ENCODE peak calls at places on chromosome 7, in seven cellular contexts. N is astrocyte of the cerebellum, B is brain microvascular endothelial cell, X is thoracic aorta, A is spleen, F is left lung, S is kidney epithelial cell. R is an unnamed sample.

GRCh38 chr7:105268056-105268455 is 120.7 kb downstream of the SRPK2 start:
- DNase-seq in N (peak), B (peak), X (no peak), A (no peak), F (no peak), S (peak), R (peak)

GRCh38 chr7:117200786-117201185 is 122.1 kb downstream of the WNT2 start:
- DNase-seq in N (no peak), B (no peak), X (no peak), A (no peak), F (no peak), S (no peak), R (no peak)

GRCh38 chr7:31077484-31078362 is 25.6 kb downstream of the ADCYAP1R1 start:
- DNase-seq in N (no peak), B (no peak), X (no peak), A (no peak), F (no peak), S (no peak), R (no peak)

GRCh38 chr7:158559356-158559755 is 28.3 kb downstream of the PTPRN2 start:
- DNase-seq in N (no peak), B (no peak), X (no peak), A (no peak), F (no peak), S (no peak), R (no peak)

GRCh38 chr7:55366461-55367138 is 1.5 kb downstream of the LANCL2 start:
- DNase-seq in N (no peak), B (no peak), X (no peak), A (no peak), F (no peak), S (no peak), R (peak)

GRCh38 chr7:12951397-12951801 is 264.0 kb downstream of the ARL4A start:
- DNase-seq in N (peak), B (peak), X (no peak), A (no peak), F (no peak), S (peak), R (peak)

GRCh38 chr7:13198741-13199140 is 511.3 kb downstream of the ARL4A start:
- DNase-seq in N (no peak), B (no peak), X (no peak), A (no peak), F (no peak), S (no peak), R (peak)

GRCh38 chr7:46695045-46695708 is 774.1 kb upstream of the IGFBP3 start:
- DNase-seq in N (no peak), B (no peak), X (no peak), A (no peak), F (no peak), S (no peak), R (no peak)

GRCh38 chr7:137492889-137493288 is 149.4 kb upstream of the PTN start:
- DNase-seq in N (no peak), B (no peak), X (no peak), A (no peak), F (no peak), S (no peak), R (no peak)

GRCh38 chr7:122572706-122573105 is 126.2 kb downstream of the RNF133 start:
- DNase-seq in N (no peak), B (no peak), X (no peak), A (no peak), F (no peak), S (no peak), R (no peak)

GRCh38 chr7:74480861-74481417 is 27.2 kb downstream of the GTF2IRD1 start:
- DNase-seq in N (no peak), B (peak), X (no peak), A (peak), F (peak), S (no peak), R (peak)

GRCh38 chr7:113321201-113321600 is 202.8 kb upstream of the SMIM30 start:
- DNase-seq in N (no peak), B (peak), X (no peak), A (no peak), F (no peak), S (no peak), R (peak)

GRCh38 chr7:158814637-158815036 is 14.7 kb downstream of the ESYT2 start:
- DNase-seq in N (no peak), B (no peak), X (no peak), A (no peak), F (no peak), S (no peak), R (no peak)

GRCh38 chr7:56105508-56105907 is 768 bp downstream of the CHCHD2 start:
- DNase-seq in N (peak), B (peak), X (no peak), A (peak), F (no peak), S (peak), R (peak)

GRCh38 chr7:111438369-111439289 is 123.7 kb downstream of the IMMP2L start:
- DNase-seq in N (peak), B (peak), X (no peak), A (no peak), F (no peak), S (peak), R (peak)

GRCh38 chr7:24812313-24812945 is 55.2 kb upstream of the GSDME start:
- DNase-seq in N (no peak), B (no peak), X (no peak), A (peak), F (no peak), S (no peak), R (peak)

GRCh38 chr7:130880668-130881067 is 146.7 kb upstream of the KLF14 start:
- DNase-seq in N (no peak), B (no peak), X (no peak), A (no peak), F (no peak), S (no peak), R (no peak)

GRCh38 chr7:106425017-106425719 is 140.4 kb upstream of the NAMPT start:
- DNase-seq in N (peak), B (peak), X (peak), A (no peak), F (peak), S (peak), R (peak)

GRCh38 chr7:17131060-17131345 is 167.4 kb upstream of the AHR start:
- DNase-seq in N (no peak), B (no peak), X (no peak), A (no peak), F (no peak), S (no peak), R (no peak)

GRCh38 chr7:72538856-72539255 is 126.7 kb upstream of the CALN1 start:
- DNase-seq in N (no peak), B (no peak), X (no peak), A (no peak), F (no peak), S (no peak), R (no peak)

GRCh38 chr7:20432071-20432470 is 101.4 kb downstream of the ITGB8 start:
- DNase-seq in N (no peak), B (no peak), X (no peak), A (no peak), F (no peak), S (no peak), R (no peak)

DNA sequence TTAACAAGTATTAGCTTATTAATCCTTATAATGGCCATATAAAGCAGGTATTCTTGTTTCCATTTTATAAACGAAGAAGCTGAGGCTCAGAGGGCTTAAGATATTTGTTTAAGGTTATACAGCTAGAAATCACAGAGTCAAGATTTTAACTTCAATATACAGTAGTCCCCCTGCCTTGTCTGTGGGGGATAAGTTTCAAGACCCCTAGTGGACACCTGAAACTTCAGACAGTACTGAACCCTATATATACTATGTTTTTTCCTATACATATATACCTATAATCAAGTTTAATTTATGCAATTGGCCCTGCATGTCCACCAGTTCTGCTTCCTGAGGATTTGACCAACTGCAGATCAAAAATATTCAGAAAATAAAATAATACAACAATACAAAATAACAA is 44.4 kb upstream of the STRIP2 start:
- DNase-seq in N (no peak), B (no peak), X (no peak), A (no peak), F (no peak), S (no peak), R (no peak)
- TF ChIP-seq CTCF in N (no peak), B (peak), X (no peak), A (no peak), F (no peak), S (no peak), R (no peak)

GRCh38 chr7:37320140-37320839 is 128.4 kb downstream of the ELMO1 start:
- DNase-seq in N (no peak), B (no peak), X (no peak), A (no peak), F (no peak), S (no peak), R (no peak)

GRCh38 chr7:37315752-37316711 is 132.6 kb downstream of the ELMO1 start:
- DNase-seq in N (no peak), B (no peak), X (no peak), A (no peak), F (no peak), S (no peak), R (no peak)

GRCh38 chr7:37322831-37323230 is 125.8 kb downstream of the ELMO1 start:
- DNase-seq in N (no peak), B (no peak), X (no peak), A (no peak), F (no peak), S (no peak), R (no peak)

GRCh38 chr7:37320840-37321468 is 127.7 kb downstream of the ELMO1 start:
- DNase-seq in N (no peak), B (no peak), X (no peak), A (no peak), F (no peak), S (no peak), R (peak)

GRCh38 chr7:37318541-37318940 is 130.1 kb downstream of the ELMO1 start:
- DNase-seq in N (no peak), B (no peak), X (no peak), A (no peak), F (no peak), S (no peak), R (no peak)
- H3K4me3 ChIP-seq in N (no peak), B (no peak), X (no peak), A (no peak), F (no peak), S (no peak), R (no peak)

GRCh38 chr7:75905785-75906604 is 9.0 kb upstream of the POR start:
- DNase-seq in N (no peak), B (peak), X (peak), A (peak), F (peak), S (peak), R (peak)
- TF ChIP-seq CTCF in N (no peak), B (no peak), X (no peak), A (no peak), F (no peak), S (no peak), R (no peak)

GRCh38 chr7:92292981-92293380 is 47.2 kb downstream of the ANKIB1 start:
- DNase-seq in N (no peak), B (no peak), X (no peak), A (no peak), F (no peak), S (no peak), R (no peak)

GRCh38 chr7:92296235-92296634 is 50.5 kb downstream of the ANKIB1 start:
- DNase-seq in N (no peak), B (no peak), X (no peak), A (no peak), F (no peak), S (no peak), R (no peak)

GRCh38 chr7:92295391-92295790 is 49.6 kb downstream of the ANKIB1 start:
- DNase-seq in N (no peak), B (no peak), X (no peak), A (no peak), F (no peak), S (no peak), R (no peak)

GRCh38 chr7:92296898-92297435 is 51.2 kb downstream of the ANKIB1 start:
- DNase-seq in N (no peak), B (no peak), X (no peak), A (no peak), F (no peak), S (no peak), R (no peak)

DNA sequence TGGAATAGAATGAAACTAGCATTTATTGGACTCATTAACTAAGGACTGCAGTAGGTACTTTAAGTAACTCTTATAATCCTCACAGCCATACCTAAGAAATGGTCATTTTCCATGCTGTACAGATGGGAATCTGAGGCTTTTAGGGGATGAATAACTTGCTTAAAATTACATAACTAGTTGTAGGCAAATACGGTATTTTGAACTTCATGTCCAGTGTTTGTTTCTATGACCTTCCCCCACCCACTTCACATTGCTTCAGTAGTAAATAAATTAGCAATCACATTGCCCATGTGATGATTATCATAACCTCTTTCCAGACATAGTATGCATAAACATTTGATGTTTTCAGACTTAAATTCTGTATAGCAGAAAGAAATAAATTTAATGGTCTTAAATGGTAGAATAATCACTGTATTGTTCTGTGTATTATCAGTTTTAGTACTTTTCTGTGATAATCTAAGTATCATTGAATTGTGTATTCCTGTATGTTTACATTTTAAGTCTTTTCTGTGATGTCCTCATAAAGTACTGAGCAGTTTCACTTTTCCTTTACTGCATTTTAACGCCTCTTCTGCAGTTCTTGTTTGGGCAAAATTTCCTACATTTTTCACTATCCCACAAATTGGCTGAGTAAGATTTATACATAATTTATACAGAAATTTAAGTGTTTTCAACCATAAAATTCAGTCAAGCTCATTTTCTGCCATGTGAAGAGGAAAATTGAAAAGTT is 48.3 kb downstream of the ANKIB1 start:
- DNase-seq in N (no peak), B (no peak), X (no peak), A (no peak), F (no peak), S (no peak), R (no peak)
- H3K4me3 ChIP-seq in N (no peak), B (no peak), X (peak), A (no peak), F (no peak), S (no peak), R (no peak)

DNA sequence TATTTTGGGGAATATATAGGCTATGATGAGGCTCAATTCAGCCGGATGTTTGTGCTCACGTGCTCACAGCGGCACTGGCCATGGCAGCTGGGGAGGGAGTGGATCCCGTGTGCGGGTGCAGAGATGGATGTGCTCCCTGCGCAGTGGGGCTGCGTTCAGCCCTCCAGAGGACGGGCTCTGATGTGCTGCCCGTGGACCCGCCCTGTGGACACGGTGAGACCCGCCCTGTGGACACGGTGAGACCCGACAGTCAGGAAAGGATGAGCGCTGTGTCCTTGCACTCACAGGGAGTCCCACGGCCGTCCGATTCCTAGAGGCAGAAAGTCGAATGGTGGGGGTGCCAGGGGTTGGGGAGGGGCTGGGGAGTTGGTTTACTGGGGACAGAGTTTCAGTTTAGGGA is 89.0 kb downstream of the DNAJB6 start:
- DNase-seq in N (no peak), B (no peak), X (no peak), A (peak), F (no peak), S (no peak), R (no peak)
- TF ChIP-seq CTCF in N (no peak), B (no peak), X (no peak), A (no peak), F (no peak), S (no peak), R (no peak)

GRCh38 chr7:291302-292092 is 1.5 kb downstream of the FOXL3 start:
- DNase-seq in N (no peak), B (no peak), X (no peak), A (peak), F (no peak), S (peak), R (no peak)
- H3K4me3 ChIP-seq in N (no peak), B (no peak), X (no peak), A (no peak), F (no peak), S (no peak), R (no peak)

GRCh38 chr7:99996755-99997544 is 18.4 kb upstream of the ZKSCAN1 start:
- DNase-seq in N (no peak), B (no peak), X (no peak), A (peak), F (no peak), S (no peak), R (no peak)
- TF ChIP-seq CTCF in N (no peak), B (no peak), X (no peak), A (no peak), F (no peak), S (no peak), R (no peak)

GRCh38 chr7:81211204-81211603 is 292.4 kb upstream of the SEMA3C start:
- DNase-seq in N (no peak), B (no peak), X (no peak), A (no peak), F (no peak), S (no peak), R (no peak)

GRCh38 chr7:81201188-81201587 is 282.3 kb upstream of the SEMA3C start:
- DNase-seq in N (no peak), B (no peak), X (no peak), A (no peak), F (no peak), S (no peak), R (no peak)

GRCh38 chr7:81210092-81211064 is 291.5 kb upstream of the SEMA3C start:
- DNase-seq in N (no peak), B (peak), X (no peak), A (no peak), F (no peak), S (no peak), R (peak)

GRCh38 chr7:81209059-81209458 is 290.2 kb upstream of the SEMA3C start:
- DNase-seq in N (no peak), B (no peak), X (no peak), A (no peak), F (no peak), S (no peak), R (peak)

GRCh38 chr7:81206217-81206616 is 287.4 kb upstream of the SEMA3C start:
- DNase-seq in N (no peak), B (no peak), X (no peak), A (no peak), F (no peak), S (no peak), R (no peak)
- H3K4me3 ChIP-seq in N (no peak), B (no peak), X (no peak), A (no peak), F (no peak), S (no peak), R (no peak)

GRCh38 chr7:5477126-5477525 is 53.5 kb upstream of the TNRC18 start:
- DNase-seq in N (no peak), B (no peak), X (no peak), A (no peak), F (no peak), S (no peak), R (no peak)

GRCh38 chr7:5476001-5476400 is 52.4 kb upstream of the TNRC18 start:
- DNase-seq in N (no peak), B (no peak), X (no peak), A (no peak), F (no peak), S (no peak), R (no peak)

GRCh38 chr7:5479133-5479745 is 55.6 kb upstream of the TNRC18 start:
- DNase-seq in N (no peak), B (peak), X (no peak), A (no peak), F (no peak), S (no peak), R (no peak)

GRCh38 chr7:5478568-5479045 is 55.0 kb upstream of the TNRC18 start:
- DNase-seq in N (no peak), B (no peak), X (no peak), A (no peak), F (no peak), S (no peak), R (no peak)

DNA sequence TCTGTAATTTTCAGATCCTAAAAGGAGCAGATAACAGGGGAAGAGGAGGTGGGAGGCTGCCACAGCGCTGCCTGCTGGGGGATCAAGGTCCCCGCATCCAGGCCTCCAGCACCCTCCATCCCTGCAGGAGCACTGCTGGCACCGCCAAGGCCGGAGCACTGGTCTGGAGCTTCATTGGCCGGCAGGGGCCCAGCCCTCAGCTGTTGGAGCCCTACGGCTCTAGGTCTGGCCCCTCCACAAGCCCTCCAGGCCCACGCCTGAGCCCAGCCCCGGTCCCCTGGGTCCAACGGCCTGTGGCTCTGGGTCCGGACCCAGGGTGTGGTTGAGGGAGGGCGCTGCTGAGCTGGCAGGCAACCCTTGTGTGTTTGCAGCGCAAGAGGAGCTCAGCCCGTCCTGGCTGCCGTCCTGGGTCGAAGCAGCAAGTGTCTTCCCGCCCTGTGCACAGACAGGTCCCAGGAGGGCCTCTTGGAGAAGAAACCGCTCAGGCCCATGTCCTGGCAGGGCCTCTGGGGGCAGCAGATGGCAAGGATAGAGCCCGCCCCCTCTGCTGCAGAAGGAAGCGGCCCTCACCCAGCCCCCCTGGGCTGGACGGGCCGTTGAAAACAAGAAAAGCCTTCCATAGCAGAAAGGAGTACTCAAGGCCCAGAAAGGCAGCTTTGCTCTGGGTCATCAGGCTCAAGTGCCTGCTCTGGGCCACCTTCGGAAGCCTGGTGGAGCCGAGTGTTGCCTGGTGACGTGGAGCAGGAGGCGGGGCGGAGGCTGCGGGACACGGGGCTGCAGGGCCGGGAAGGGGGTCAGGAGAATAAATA is 54.3 kb upstream of the TNRC18 start:
- DNase-seq in N (no peak), B (no peak), X (no peak), A (no peak), F (no peak), S (no peak), R (no peak)
- TF ChIP-seq CTCF in N (peak), B (peak), X (peak), A (peak), F (no peak), S (peak), R (no peak)